ENCODE peak calls at places on chromosomes 11 and 22, in six cellular contexts. One of them, this sample, is unnamed.

GRCh38 chr11:40328890-40329617 is 1130.4 kb downstream of the LRRC4C start:
- DNase-seq in GM23338: no peak
- DNase-seq in GM23248: peak
- DNase-seq in fibroblast of lung: peak
- DNase-seq in PC-9: peak
- DNase-seq in OCI-LY7: no peak
- DNase-seq in this sample: no peak

GRCh38 chr11:3623126-3623525 is 18.7 kb downstream of the ART5 start:
- DNase-seq in OCI-LY7: no peak
- DNase-seq in fibroblast of lung: no peak
- DNase-seq in GM23248: no peak
- DNase-seq in GM23338: no peak
- DNase-seq in PC-9: no peak
- DNase-seq in this sample: no peak

GRCh38 chr11:103051158-103051801 is 40.7 kb downstream of the DCUN1D5 start:
- DNase-seq in GM23248: peak
- DNase-seq in OCI-LY7: no peak
- DNase-seq in fibroblast of lung: peak
- DNase-seq in PC-9: no peak
- DNase-seq in GM23338: no peak
- DNase-seq in this sample: no peak

GRCh38 chr22:45284705-45285305 is at the start of gene UPK3A:
- DNase-seq in PC-9: peak
- DNase-seq in GM23338: peak
- DNase-seq in OCI-LY7: no peak
- DNase-seq in GM23248: peak
- DNase-seq in fibroblast of lung: no peak
- DNase-seq in this sample: peak

GRCh38 chr11:127493330-127493729 is 492.8 kb upstream of the KIRREL3 start:
- DNase-seq in fibroblast of lung: peak
- DNase-seq in GM23248: peak
- DNase-seq in PC-9: no peak
- DNase-seq in OCI-LY7: peak
- DNase-seq in GM23338: peak
- DNase-seq in this sample: peak

GRCh38 chr11:71213696-71214552 is 38.5 kb downstream of the SHANK2 start:
- DNase-seq in GM23338: no peak
- DNase-seq in OCI-LY7: no peak
- DNase-seq in GM23248: no peak
- DNase-seq in PC-9: no peak
- DNase-seq in fibroblast of lung: no peak
- DNase-seq in this sample: no peak

GRCh38 chr11:68118753-68119448 is 2.3 kb downstream of the CHKA start:
- DNase-seq in PC-9: no peak
- DNase-seq in GM23248: no peak
- DNase-seq in GM23338: no peak
- DNase-seq in OCI-LY7: peak
- DNase-seq in fibroblast of lung: no peak
- DNase-seq in this sample: peak

GRCh38 chr11:105665281-105665680 is 55.4 kb downstream of the GRIA4 start:
- DNase-seq in GM23248: no peak
- DNase-seq in OCI-LY7: no peak
- DNase-seq in fibroblast of lung: no peak
- DNase-seq in GM23338: peak
- DNase-seq in PC-9: no peak
- DNase-seq in this sample: no peak

GRCh38 chr22:29243874-29244446 is 23.8 kb downstream of the RHBDD3 start:
- DNase-seq in GM23338: no peak
- DNase-seq in GM23248: no peak
- DNase-seq in PC-9: no peak
- DNase-seq in OCI-LY7: no peak
- DNase-seq in fibroblast of lung: no peak
- DNase-seq in this sample: peak

GRCh38 chr22:29251265-29251664 is 16.5 kb downstream of the RHBDD3 start:
- DNase-seq in GM23248: no peak
- DNase-seq in GM23338: no peak
- DNase-seq in fibroblast of lung: no peak
- DNase-seq in OCI-LY7: no peak
- DNase-seq in PC-9: no peak
- DNase-seq in this sample: no peak

GRCh38 chr22:29244785-29245625 is 22.8 kb downstream of the RHBDD3 start:
- DNase-seq in fibroblast of lung: no peak
- DNase-seq in GM23248: no peak
- DNase-seq in OCI-LY7: no peak
- DNase-seq in PC-9: no peak
- DNase-seq in GM23338: no peak
- DNase-seq in this sample: no peak

DNA sequence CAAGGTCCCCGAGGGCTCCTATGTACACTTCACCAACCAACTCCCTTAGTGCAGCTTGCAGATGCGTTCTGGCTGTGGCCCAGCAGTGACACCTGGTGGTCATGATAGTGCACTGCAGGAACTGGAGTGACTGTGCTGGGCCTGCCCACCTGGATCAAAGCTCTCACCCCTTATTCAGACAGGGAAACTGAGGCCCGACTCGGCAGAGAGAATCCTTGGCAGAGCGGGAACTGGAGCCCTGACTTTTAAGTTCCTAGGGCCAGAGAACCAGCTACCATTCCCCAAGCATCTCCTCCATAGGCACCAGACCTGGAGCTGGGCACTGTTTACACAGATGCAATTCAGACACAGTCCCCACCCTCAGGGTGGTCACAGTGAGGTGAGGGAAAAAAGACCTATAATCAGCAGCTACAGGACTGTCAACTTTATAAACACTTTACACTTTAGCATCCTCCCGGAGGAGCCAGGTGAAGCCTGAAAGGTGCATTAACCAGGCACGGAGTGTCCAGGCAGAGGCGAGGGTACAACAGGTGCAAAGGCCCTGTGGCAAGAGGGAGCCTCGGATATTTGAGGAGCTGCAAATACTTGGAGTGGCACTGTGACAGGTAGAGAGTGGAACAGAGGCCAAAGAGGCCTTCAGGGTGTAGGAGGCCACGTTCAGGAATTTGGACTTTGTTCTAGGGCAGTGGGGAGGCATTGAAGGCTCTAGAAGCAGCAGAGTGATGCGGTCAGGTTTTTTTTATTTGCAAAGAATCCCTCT is 22.0 kb downstream of the RHBDD3 start:
- DNase-seq in GM23338: peak
- DNase-seq in OCI-LY7: peak
- DNase-seq in PC-9: peak
- DNase-seq in fibroblast of lung: peak
- DNase-seq in GM23248: peak
- DNase-seq in this sample: peak
- H2AFZ ChIP-seq in GM23338: no peak
- H2AFZ ChIP-seq in OCI-LY7: no peak
- H2AFZ ChIP-seq in PC-9: no peak
- H2AFZ ChIP-seq in fibroblast of lung: no peak
- H2AFZ ChIP-seq in GM23248: no peak
- H2AFZ ChIP-seq in this sample: no peak

DNA sequence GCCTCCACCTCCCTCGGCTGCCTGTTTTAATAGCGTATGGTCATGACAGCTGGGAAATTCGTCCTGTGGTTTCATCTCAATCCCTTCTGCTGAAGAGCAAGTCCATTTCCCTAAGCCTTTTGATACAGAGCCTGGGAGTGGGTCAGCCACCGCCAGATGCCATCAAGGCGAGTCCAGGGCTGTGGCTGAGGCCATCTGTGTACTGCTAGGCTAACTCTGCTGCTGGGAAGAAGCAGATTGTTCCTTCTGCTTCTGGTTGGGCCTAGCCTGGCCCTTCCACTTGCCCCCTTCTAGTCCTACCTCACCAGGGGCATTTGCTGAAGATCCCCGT is 26.8 kb downstream of the NECTIN1 start:
- DNase-seq in PC-9: peak
- DNase-seq in GM23338: no peak
- DNase-seq in GM23248: no peak
- DNase-seq in fibroblast of lung: peak
- DNase-seq in OCI-LY7: no peak
- DNase-seq in this sample: no peak
- H3K27ac ChIP-seq in PC-9: peak
- H3K27ac ChIP-seq in GM23338: no peak
- H3K27ac ChIP-seq in GM23248: no peak
- H3K27ac ChIP-seq in fibroblast of lung: no peak
- H3K27ac ChIP-seq in OCI-LY7: no peak
- H3K27ac ChIP-seq in this sample: no peak

GRCh38 chr22:27408068-27408467 is 393.5 kb downstream of the MN1 start:
- DNase-seq in PC-9: no peak
- DNase-seq in fibroblast of lung: no peak
- DNase-seq in GM23338: no peak
- DNase-seq in GM23248: no peak
- DNase-seq in OCI-LY7: no peak
- DNase-seq in this sample: no peak

GRCh38 chr22:27416553-27417427 is 384.8 kb downstream of the MN1 start:
- DNase-seq in GM23338: peak
- DNase-seq in GM23248: peak
- DNase-seq in fibroblast of lung: peak
- DNase-seq in OCI-LY7: no peak
- DNase-seq in PC-9: peak
- DNase-seq in this sample: peak

GRCh38 chr22:27409299-27409698 is 392.3 kb downstream of the MN1 start:
- DNase-seq in PC-9: no peak
- DNase-seq in OCI-LY7: no peak
- DNase-seq in fibroblast of lung: no peak
- DNase-seq in GM23248: no peak
- DNase-seq in GM23338: no peak
- DNase-seq in this sample: no peak

GRCh38 chr22:27413702-27414101 is 387.9 kb downstream of the MN1 start:
- DNase-seq in OCI-LY7: no peak
- DNase-seq in GM23248: no peak
- DNase-seq in GM23338: no peak
- DNase-seq in fibroblast of lung: no peak
- DNase-seq in PC-9: no peak
- DNase-seq in this sample: no peak

DNA sequence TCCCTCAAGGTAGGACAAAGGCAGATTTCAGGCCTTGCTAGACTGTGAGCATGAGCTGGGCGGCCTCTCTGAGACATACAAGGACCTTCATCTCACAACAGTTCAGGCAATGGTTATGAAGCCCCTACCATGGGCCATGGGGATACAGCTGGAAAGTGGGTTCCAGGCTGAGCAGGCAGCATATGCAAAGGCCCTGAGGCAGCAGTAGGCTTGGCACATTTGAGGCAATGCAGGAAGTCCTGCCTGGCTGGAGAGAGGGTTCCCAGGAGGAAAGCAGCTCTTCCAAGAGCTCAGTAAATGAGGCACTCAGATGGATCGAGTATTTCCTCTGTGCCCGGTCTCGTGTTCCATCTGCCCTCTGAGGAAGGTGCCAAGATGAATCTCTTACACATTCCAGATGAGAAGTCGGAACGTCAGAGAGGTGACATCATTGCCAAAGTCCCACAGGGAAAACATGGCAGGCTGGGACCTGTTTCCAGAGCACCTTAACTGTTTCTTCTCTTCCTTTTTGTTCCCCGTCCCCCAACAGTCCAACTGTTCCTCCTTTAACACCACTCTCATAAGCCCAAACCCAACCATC is 388.6 kb downstream of the MN1 start:
- DNase-seq in GM23338: no peak
- DNase-seq in fibroblast of lung: peak
- DNase-seq in OCI-LY7: no peak
- DNase-seq in PC-9: no peak
- DNase-seq in GM23248: peak
- DNase-seq in this sample: no peak
- H2AFZ ChIP-seq in GM23338: no peak
- H2AFZ ChIP-seq in fibroblast of lung: no peak
- H2AFZ ChIP-seq in OCI-LY7: no peak
- H2AFZ ChIP-seq in PC-9: no peak
- H2AFZ ChIP-seq in GM23248: no peak
- H2AFZ ChIP-seq in this sample: no peak

GRCh38 chr11:125346565-125347260 is 149.4 kb downstream of the FEZ1 start:
- DNase-seq in PC-9: no peak
- DNase-seq in OCI-LY7: no peak
- DNase-seq in GM23248: no peak
- DNase-seq in fibroblast of lung: no peak
- DNase-seq in GM23338: no peak
- DNase-seq in this sample: no peak
- H3K27ac ChIP-seq in PC-9: no peak
- H3K27ac ChIP-seq in OCI-LY7: no peak
- H3K27ac ChIP-seq in GM23248: no peak
- H3K27ac ChIP-seq in fibroblast of lung: no peak
- H3K27ac ChIP-seq in GM23338: no peak
- H3K27ac ChIP-seq in this sample: no peak

DNA sequence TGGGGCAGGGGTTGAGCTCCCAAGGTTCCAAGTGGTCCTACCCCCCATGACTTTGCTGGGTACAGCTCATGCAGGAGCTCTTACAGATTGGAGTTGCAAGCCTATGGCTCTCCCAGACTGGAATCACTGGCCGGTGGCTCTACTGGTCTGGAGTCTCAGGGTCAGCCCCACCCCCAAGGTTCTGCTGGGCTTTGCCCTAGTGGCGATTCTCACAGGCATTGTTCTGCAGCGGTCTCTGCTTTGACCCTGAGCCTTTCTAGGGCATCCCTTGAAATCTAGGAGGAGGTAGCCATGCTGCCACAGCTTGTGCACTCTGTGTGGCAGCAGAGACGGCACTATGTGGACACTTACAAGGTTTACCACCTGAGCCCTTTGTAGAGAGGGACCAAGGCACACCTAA is 49.3 kb upstream of the HMGXB4 start:
- DNase-seq in GM23338: no peak
- DNase-seq in fibroblast of lung: no peak
- DNase-seq in PC-9: no peak
- DNase-seq in OCI-LY7: no peak
- DNase-seq in GM23248: no peak
- DNase-seq in this sample: no peak
- H2AFZ ChIP-seq in GM23338: no peak
- H2AFZ ChIP-seq in fibroblast of lung: no peak
- H2AFZ ChIP-seq in PC-9: no peak
- H2AFZ ChIP-seq in OCI-LY7: no peak
- H2AFZ ChIP-seq in GM23248: no peak
- H2AFZ ChIP-seq in this sample: no peak

GRCh38 chr11:494761-495536 is 12.1 kb downstream of the RNH1 start:
- DNase-seq in fibroblast of lung: no peak
- DNase-seq in GM23338: no peak
- DNase-seq in GM23248: no peak
- DNase-seq in PC-9: no peak
- DNase-seq in OCI-LY7: no peak
- DNase-seq in this sample: no peak
- H3K27ac ChIP-seq in fibroblast of lung: no peak
- H3K27ac ChIP-seq in GM23338: no peak
- H3K27ac ChIP-seq in GM23248: no peak
- H3K27ac ChIP-seq in PC-9: no peak
- H3K27ac ChIP-seq in OCI-LY7: no peak
- H3K27ac ChIP-seq in this sample: no peak

GRCh38 chr11:62974848-62975522 is 9.8 kb downstream of the SLC22A6 start:
- DNase-seq in GM23248: peak
- DNase-seq in GM23338: peak
- DNase-seq in fibroblast of lung: no peak
- DNase-seq in PC-9: peak
- DNase-seq in OCI-LY7: peak
- DNase-seq in this sample: peak
- H2AFZ ChIP-seq in GM23248: no peak
- H2AFZ ChIP-seq in GM23338: peak
- H2AFZ ChIP-seq in fibroblast of lung: no peak
- H2AFZ ChIP-seq in PC-9: no peak
- H2AFZ ChIP-seq in OCI-LY7: no peak
- H2AFZ ChIP-seq in this sample: no peak

This sample was measured in neural progenitor cell.